ENCODE peak calls at places on chromosomes 7 and 10, in six cellular contexts. I is Caki2, A is esophagus squamous epithelium, R is activated T-cell treated with anti-CD3 and anti-CD28 coated beads for 1 hour, Q is C1 segment of cervical spinal cord, P is RWPE1. D is an unnamed sample.

GRCh38 chr7:46168671-46169383 is 247.8 kb upstream of the IGFBP3 start:
- DNase-seq in I (peak; percentile 65), A (no peak), R (no peak), Q (no peak), P (peak; percentile 63), D (no peak)

GRCh38 chr10:26502988-26503387 is 64.8 kb downstream of the APBB1IP start:
- DNase-seq in I (no peak), A (no peak), R (no peak), Q (no peak), P (no peak), D (no peak)

GRCh38 chr7:32896948-32897347 is 5.4 kb upstream of the KBTBD2 start:
- DNase-seq in I (no peak), A (no peak), R (no peak), Q (no peak), P (no peak), D (no peak)

GRCh38 chr7:150631866-150632864 is at the start of gene GIMAP6:
- DNase-seq in I (no peak), A (no peak), R (peak; percentile 22), Q (no peak), P (no peak), D (no peak)

GRCh38 chr7:128431221-128431620 is 21.4 kb upstream of the IMPDH1 start:
- DNase-seq in I (no peak), A (no peak), R (no peak), Q (no peak), P (no peak), D (no peak)

GRCh38 chr10:126397640-126398382 is 9.5 kb upstream of the ADAM12 start:
- DNase-seq in I (peak; percentile 92), A (no peak), R (no peak), Q (no peak), P (peak; percentile 90), D (no peak)

GRCh38 chr10:94212876-94213595 is 149.7 kb downstream of the NOC3L start:
- DNase-seq in I (peak; percentile 5), A (no peak), R (no peak), Q (no peak), P (no peak), D (peak; percentile 80)

GRCh38 chr7:2049782-2050510 is 182.8 kb downstream of the MAD1L1 start:
- DNase-seq in I (no peak), A (no peak), R (no peak), Q (no peak), P (no peak), D (no peak)

GRCh38 chr10:44186150-44186549 is 198.7 kb downstream of the CXCL12 start:
- DNase-seq in I (no peak), A (no peak), R (no peak), Q (no peak), P (no peak), D (no peak)

GRCh38 chr7:32890010-32890552 is 1.5 kb downstream of the KBTBD2 start:
- DNase-seq in I (no peak), A (no peak), R (no peak), Q (no peak), P (no peak), D (no peak)

GRCh38 chr10:102918817-102919236 is 733 bp downstream of the CNNM2 start:
- DNase-seq in I (no peak), A (no peak), R (peak; percentile 4), Q (no peak), P (peak; percentile 28), D (no peak)

GRCh38 chr7:121372376-121373024 is 23.6 kb downstream of the FAM3C start:
- DNase-seq in I (no peak), A (no peak), R (no peak), Q (no peak), P (no peak), D (no peak)

GRCh38 chr7:1301812-1302310 is 69.2 kb downstream of the UNCX start:
- DNase-seq in I (no peak), A (no peak), R (no peak), Q (no peak), P (no peak), D (no peak)

GRCh38 chr7:141074162-141074989 is 512 bp downstream of the TMEM178B start:
- DNase-seq in I (peak; percentile 60), A (no peak), R (no peak), Q (no peak), P (no peak), D (no peak)

GRCh38 chr7:92325850-92326249 is 80.1 kb downstream of the ANKIB1 start:
- DNase-seq in I (no peak), A (no peak), R (no peak), Q (no peak), P (no peak), D (no peak)

GRCh38 chr10:124592736-124593430 is 131.3 kb downstream of the LHPP start:
- DNase-seq in I (no peak), A (no peak), R (no peak), Q (no peak), P (no peak), D (no peak)

GRCh38 chr10:22459496-22459895 is 114.2 kb downstream of the SPAG6 start:
- DNase-seq in I (no peak), A (no peak), R (no peak), Q (no peak), P (no peak), D (no peak)

GRCh38 chr10:113987805-113988204 is 55.9 kb upstream of the ADRB1 start:
- DNase-seq in I (no peak), A (no peak), R (no peak), Q (no peak), P (peak; percentile 88), D (no peak)

GRCh38 chr10:120732067-120732466 is 119.1 kb upstream of the WDR11 start:
- DNase-seq in I (no peak), A (no peak), R (no peak), Q (no peak), P (peak; percentile 74), D (no peak)

GRCh38 chr10:99370993-99371392 is 41.8 kb downstream of the CNNM1 start:
- DNase-seq in I (no peak), A (no peak), R (no peak), Q (no peak), P (peak; percentile 33), D (no peak)

GRCh38 chr10:32144817-32145688 is 88.8 kb upstream of the KIF5B start:
- DNase-seq in I (no peak), A (no peak), R (no peak), Q (no peak), P (no peak), D (no peak)

GRCh38 chr7:95601324-95601723 is 5.0 kb upstream of the PDK4 start:
- DNase-seq in I (peak; percentile 17), A (no peak), R (no peak), Q (no peak), P (no peak), D (no peak)

GRCh38 chr7:43647314-43647691 is 64.4 kb downstream of the STK17A start:
- DNase-seq in I (no peak), A (no peak), R (no peak), Q (no peak), P (no peak), D (no peak)

GRCh38 chr10:68796609-68797008 is 30.7 kb upstream of the STOX1 start:
- DNase-seq in I (no peak), A (no peak), R (no peak), Q (no peak), P (peak; percentile 34), D (no peak)

GRCh38 chr7:101496017-101496416 is 133.1 kb downstream of the MYL10 start:
- DNase-seq in I (no peak), A (no peak), R (no peak), Q (no peak), P (no peak), D (no peak)

GRCh38 chr10:5775705-5776104 is 37.5 kb downstream of the GDI2 start:
- DNase-seq in I (no peak), A (no peak), R (peak; percentile 68), Q (no peak), P (no peak), D (peak; percentile 15)

GRCh38 chr7:50446542-50446960 is 3.6 kb downstream of the FIGNL1 start:
- DNase-seq in I (peak; percentile 61), A (no peak), R (no peak), Q (no peak), P (peak; percentile 82), D (no peak)

GRCh38 chr10:131237991-131238651 is 73.4 kb downstream of the TCERG1L start:
- DNase-seq in I (no peak), A (no peak), R (no peak), Q (no peak), P (no peak), D (no peak)

GRCh38 chr7:91519241-91520200 is 255.3 kb downstream of the FZD1 start:
- DNase-seq in I (no peak), A (no peak), R (no peak), Q (no peak), P (no peak), D (no peak)

GRCh38 chr10:24457661-24458318 is 248.9 kb downstream of the KIAA1217 start:
- DNase-seq in I (no peak), A (no peak), R (no peak), Q (no peak), P (peak; percentile 64), D (no peak)

GRCh38 chr10:6054884-6055283 is 7.3 kb downstream of the IL2RA start:
- DNase-seq in I (no peak), A (no peak), R (no peak), Q (no peak), P (no peak), D (peak; percentile 16)

GRCh38 chr7:2110586-2111396 is 122.0 kb downstream of the MAD1L1 start:
- DNase-seq in I (no peak), A (no peak), R (no peak), Q (no peak), P (no peak), D (no peak)

GRCh38 chr7:113071465-113071864 is 15.2 kb downstream of the GPR85 start:
- DNase-seq in I (no peak), A (no peak), R (no peak), Q (no peak), P (no peak), D (no peak)

GRCh38 chr7:135714534-135715009 is 13.4 kb downstream of the SLC13A4 start:
- DNase-seq in I (peak; percentile 39), A (no peak), R (no peak), Q (no peak), P (peak; percentile 75), D (no peak)

GRCh38 chr7:24025094-24025493 is 258.9 kb upstream of the NPY start:
- DNase-seq in I (no peak), A (no peak), R (no peak), Q (no peak), P (no peak), D (no peak)

GRCh38 chr10:35813219-35813618 is 171.1 kb upstream of the FZD8 start:
- DNase-seq in I (no peak), A (no peak), R (no peak), Q (no peak), P (no peak), D (no peak)